ENCODE peak calls at places on chromosome 19, in five cellular contexts. E, X, A, U and Y are unnamed samples.

GRCh38 chr19:46944918-46945628 is 74.6 kb upstream of the NPAS1 start:
- DNase-seq in X (peak), E (no peak), A (no peak), U (no peak), Y (peak)

GRCh38 chr19:50651174-50651573 is 1.9 kb downstream of the C19orf81 start:
- DNase-seq in U (no peak), A (no peak), E (no peak), X (no peak), Y (no peak)

GRCh38 chr19:10817291-10818038 is 18.5 kb downstream of the TMED1 start:
- DNase-seq in U (no peak), E (no peak), X (peak), A (no peak), Y (peak)

GRCh38 chr19:41521860-41522555 is 54.0 kb upstream of the CEACAM21 start:
- DNase-seq in A (no peak), X (no peak), E (peak), U (no peak), Y (no peak)

GRCh38 chr19:42657551-42657950 is 62.8 kb upstream of the CEACAM8 start:
- DNase-seq in X (no peak), U (no peak), A (no peak), E (no peak), Y (peak)

GRCh38 chr19:45346449-45346848 is 5.9 kb downstream of the KLC3 start:
- DNase-seq in X (no peak), A (no peak), E (no peak), U (no peak), Y (no peak)

GRCh38 chr19:7870571-7871279 is 3.5 kb downstream of the PRR36 start:
- DNase-seq in A (no peak), U (no peak), X (peak), E (peak), Y (peak)

GRCh38 chr19:42316223-42317211 is 3.4 kb downstream of the TMEM145 start:
- DNase-seq in X (no peak), A (no peak), U (no peak), E (no peak), Y (peak)

GRCh38 chr19:4015705-4016402 is 8.3 kb downstream of the PIAS4 start:
- DNase-seq in E (no peak), X (no peak), A (no peak), U (no peak), Y (no peak)

GRCh38 chr19:17684256-17684655 is 3.9 kb downstream of the UNC13A start:
- DNase-seq in X (no peak), A (no peak), E (no peak), U (no peak), Y (no peak)

GRCh38 chr19:752652-753517 is 2.0 kb downstream of the MISP start:
- DNase-seq in A (no peak), E (no peak), X (peak), U (no peak), Y (peak)

GRCh38 chr19:29675650-29676186 is 10.5 kb downstream of the PLEKHF1 start:
- DNase-seq in X (no peak), A (no peak), U (no peak), E (no peak), Y (no peak)

GRCh38 chr19:2495130-2495641 is 19.3 kb downstream of the GADD45B start:
- DNase-seq in A (no peak), E (no peak), X (peak), U (no peak), Y (peak)

GRCh38 chr19:7831452-7831851 is 1.4 kb downstream of the EVI5L start:
- DNase-seq in A (no peak), E (no peak), U (no peak), X (no peak), Y (peak)

GRCh38 chr19:50311723-50312635 is 17.2 kb downstream of the KCNC3 start:
- DNase-seq in E (no peak), X (no peak), U (no peak), A (no peak), Y (no peak)

GRCh38 chr19:20167020-20167644 is at the start of gene ZNF486:
- DNase-seq in A (peak), X (peak), E (peak), U (peak), Y (peak)

GRCh38 chr19:19711934-19712828 is 20.7 kb downstream of the ZNF14 start:
- DNase-seq in E (no peak), X (peak), U (no peak), A (no peak), Y (no peak)

GRCh38 chr19:17762505-17763229 is 11.4 kb downstream of the FCHO1 start:
- DNase-seq in X (peak), A (no peak), U (no peak), E (no peak), Y (peak)

GRCh38 chr19:45591004-45591637 is 6.5 kb upstream of the OPA3 start:
- DNase-seq in X (peak), A (no peak), E (no peak), U (no peak), Y (peak)

GRCh38 chr19:31263317-31263716 is 85.9 kb downstream of the TSHZ3 start:
- DNase-seq in A (no peak), U (no peak), E (no peak), X (no peak), Y (no peak)

GRCh38 chr19:17346109-17346671 is 8.8 kb downstream of the GTPBP3 start:
- DNase-seq in U (peak), E (peak), A (peak), X (peak), Y (peak)

GRCh38 chr19:32138416-32138815 is 207.0 kb upstream of the ZNF507 start:
- DNase-seq in U (no peak), X (no peak), E (no peak), A (no peak), Y (no peak)

GRCh38 chr19:4831351-4832340 is at the start of gene TICAM1:
- DNase-seq in A (peak), X (peak), U (peak), E (peak), Y (peak)

GRCh38 chr19:51001495-51001894 is at the start of gene KLK8:
- DNase-seq in U (no peak), E (no peak), A (no peak), X (no peak), Y (no peak)

GRCh38 chr19:48350856-48351255 is 12.9 kb downstream of the TMEM143 start:
- DNase-seq in E (no peak), X (no peak), A (no peak), U (no peak), Y (no peak)

GRCh38 chr19:47240996-47241918 is 10.3 kb upstream of the BBC3 start:
- DNase-seq in X (peak), A (no peak), E (peak), U (peak), Y (peak)

GRCh38 chr19:50434525-50434924 is 1.8 kb downstream of the MYBPC2 start:
- DNase-seq in A (no peak), E (no peak), X (no peak), U (no peak), Y (peak)